ENCODE peak calls at places on chromosomes 12 and 14, in six cellular contexts. One of them, this sample, is unnamed.

GRCh38 chr12:109581856-109582255 is 8.3 kb downstream of the MVK start:
- DNase-seq in breast epithelium: peak; percentile 90
- DNase-seq in GM12891: no peak
- DNase-seq in transverse colon: no peak
- DNase-seq in HCT116: no peak
- DNase-seq in GM23338: no peak
- DNase-seq in this sample: no peak

GRCh38 chr14:99578541-99579044 is 25.4 kb downstream of the CCDC85C start:
- DNase-seq in breast epithelium: no peak
- DNase-seq in GM23338: no peak
- DNase-seq in GM12891: no peak
- DNase-seq in HCT116: no peak
- DNase-seq in transverse colon: peak; percentile 62
- DNase-seq in this sample: no peak

GRCh38 chr12:124727244-124727673 is 136.4 kb downstream of the SCARB1 start:
- DNase-seq in GM12891: peak; percentile 54
- DNase-seq in HCT116: peak; percentile 83
- DNase-seq in GM23338: no peak
- DNase-seq in transverse colon: peak; percentile 55
- DNase-seq in breast epithelium: peak; percentile 90
- DNase-seq in this sample: peak; percentile 92

GRCh38 chr12:1929241-1929984 is 11.0 kb upstream of the CACNA2D4 start:
- DNase-seq in HCT116: no peak
- DNase-seq in GM23338: no peak
- DNase-seq in transverse colon: no peak
- DNase-seq in GM12891: no peak
- DNase-seq in breast epithelium: no peak
- DNase-seq in this sample: no peak

GRCh38 chr12:78403681-78404080 is 460.9 kb upstream of the SYT1 start:
- DNase-seq in HCT116: no peak
- DNase-seq in GM23338: no peak
- DNase-seq in transverse colon: no peak
- DNase-seq in breast epithelium: no peak
- DNase-seq in GM12891: no peak
- DNase-seq in this sample: no peak

GRCh38 chr12:98741229-98741614 is 96.1 kb downstream of the APAF1 start:
- DNase-seq in GM23338: no peak
- DNase-seq in HCT116: no peak
- DNase-seq in transverse colon: no peak
- DNase-seq in breast epithelium: no peak
- DNase-seq in GM12891: no peak
- DNase-seq in this sample: no peak

GRCh38 chr14:26811756-26812305 is 214.0 kb upstream of the NOVA1 start:
- DNase-seq in GM23338: no peak
- DNase-seq in GM12891: no peak
- DNase-seq in HCT116: no peak
- DNase-seq in breast epithelium: no peak
- DNase-seq in transverse colon: no peak
- DNase-seq in this sample: no peak

GRCh38 chr14:50806241-50806933 is 24.6 kb downstream of the NIN start:
- DNase-seq in HCT116: no peak
- DNase-seq in breast epithelium: no peak
- DNase-seq in GM12891: no peak
- DNase-seq in transverse colon: no peak
- DNase-seq in GM23338: no peak
- DNase-seq in this sample: no peak

GRCh38 chr12:111656016-111656415 is 29.7 kb downstream of the BRAP start:
- DNase-seq in transverse colon: no peak
- DNase-seq in GM12891: no peak
- DNase-seq in GM23338: no peak
- DNase-seq in breast epithelium: no peak
- DNase-seq in HCT116: no peak
- DNase-seq in this sample: no peak

GRCh38 chr14:29310757-29311156 is 544.2 kb downstream of the FOXG1 start:
- DNase-seq in transverse colon: no peak
- DNase-seq in GM12891: no peak
- DNase-seq in HCT116: no peak
- DNase-seq in breast epithelium: no peak
- DNase-seq in GM23338: no peak
- DNase-seq in this sample: no peak

GRCh38 chr14:55556929-55557623 is 22.9 kb upstream of the KTN1 start:
- DNase-seq in breast epithelium: peak; percentile 93
- DNase-seq in transverse colon: peak; percentile 67
- DNase-seq in HCT116: peak; percentile 38
- DNase-seq in GM23338: no peak
- DNase-seq in GM12891: no peak
- DNase-seq in this sample: peak; percentile 78

GRCh38 chr12:69662764-69663163 is 36.3 kb downstream of the BEST3 start:
- DNase-seq in GM12891: no peak
- DNase-seq in transverse colon: no peak
- DNase-seq in breast epithelium: no peak
- DNase-seq in GM23338: no peak
- DNase-seq in HCT116: no peak
- DNase-seq in this sample: no peak

GRCh38 chr12:50394469-50395029 is 1.9 kb downstream of the FAM186A start:
- DNase-seq in GM23338: no peak
- DNase-seq in transverse colon: no peak
- DNase-seq in breast epithelium: no peak
- DNase-seq in GM12891: no peak
- DNase-seq in HCT116: no peak
- DNase-seq in this sample: no peak

GRCh38 chr12:57520008-57520726 is at the start of gene DDIT3:
- DNase-seq in GM12891: peak; percentile 90
- DNase-seq in breast epithelium: peak; percentile 100
- DNase-seq in transverse colon: peak; percentile 100
- DNase-seq in HCT116: peak; percentile 97
- DNase-seq in GM23338: peak; percentile 99
- DNase-seq in this sample: peak; percentile 100

GRCh38 chr12:104816845-104817503 is 141.1 kb downstream of the SLC41A2 start:
- DNase-seq in HCT116: no peak
- DNase-seq in GM23338: no peak
- DNase-seq in GM12891: no peak
- DNase-seq in transverse colon: no peak
- DNase-seq in breast epithelium: no peak
- DNase-seq in this sample: no peak

GRCh38 chr14:96493178-96493577 is 9.0 kb upstream of the PAPOLA start:
- DNase-seq in GM12891: no peak
- DNase-seq in transverse colon: no peak
- DNase-seq in HCT116: no peak
- DNase-seq in GM23338: no peak
- DNase-seq in breast epithelium: no peak
- DNase-seq in this sample: no peak

GRCh38 chr12:132153501-132154340 is 9.5 kb downstream of the NOC4L start:
- DNase-seq in GM12891: peak; percentile 98
- DNase-seq in transverse colon: peak; percentile 65
- DNase-seq in HCT116: no peak
- DNase-seq in breast epithelium: no peak
- DNase-seq in GM23338: peak; percentile 93
- DNase-seq in this sample: no peak
- TF ChIP-seq POLR2AphosphoS5 in GM12891: no peak
- TF ChIP-seq POLR2AphosphoS5 in transverse colon: no peak
- TF ChIP-seq POLR2AphosphoS5 in HCT116: no peak
- TF ChIP-seq POLR2AphosphoS5 in breast epithelium: no peak
- TF ChIP-seq POLR2AphosphoS5 in GM23338: peak; percentile 29
- TF ChIP-seq POLR2AphosphoS5 in this sample: no peak

GRCh38 chr12:49264466-49264872 is 413 bp upstream of the TUBA1C start:
- DNase-seq in breast epithelium: no peak
- DNase-seq in HCT116: no peak
- DNase-seq in GM23338: no peak
- DNase-seq in transverse colon: no peak
- DNase-seq in GM12891: peak; percentile 64
- DNase-seq in this sample: no peak

GRCh38 chr12:49260831-49261363 is 4.0 kb upstream of the TUBA1C start:
- DNase-seq in HCT116: no peak
- DNase-seq in breast epithelium: no peak
- DNase-seq in GM12891: no peak
- DNase-seq in transverse colon: no peak
- DNase-seq in GM23338: no peak
- DNase-seq in this sample: no peak

GRCh38 chr12:49263400-49263763 is 1.5 kb upstream of the TUBA1C start:
- DNase-seq in GM23338: no peak
- DNase-seq in breast epithelium: no peak
- DNase-seq in GM12891: no peak
- DNase-seq in HCT116: no peak
- DNase-seq in transverse colon: no peak
- DNase-seq in this sample: no peak

GRCh38 chr12:49261726-49262125 is 3.2 kb upstream of the TUBA1C start:
- DNase-seq in HCT116: no peak
- DNase-seq in transverse colon: no peak
- DNase-seq in GM12891: no peak
- DNase-seq in breast epithelium: no peak
- DNase-seq in GM23338: no peak
- DNase-seq in this sample: no peak

DNA sequence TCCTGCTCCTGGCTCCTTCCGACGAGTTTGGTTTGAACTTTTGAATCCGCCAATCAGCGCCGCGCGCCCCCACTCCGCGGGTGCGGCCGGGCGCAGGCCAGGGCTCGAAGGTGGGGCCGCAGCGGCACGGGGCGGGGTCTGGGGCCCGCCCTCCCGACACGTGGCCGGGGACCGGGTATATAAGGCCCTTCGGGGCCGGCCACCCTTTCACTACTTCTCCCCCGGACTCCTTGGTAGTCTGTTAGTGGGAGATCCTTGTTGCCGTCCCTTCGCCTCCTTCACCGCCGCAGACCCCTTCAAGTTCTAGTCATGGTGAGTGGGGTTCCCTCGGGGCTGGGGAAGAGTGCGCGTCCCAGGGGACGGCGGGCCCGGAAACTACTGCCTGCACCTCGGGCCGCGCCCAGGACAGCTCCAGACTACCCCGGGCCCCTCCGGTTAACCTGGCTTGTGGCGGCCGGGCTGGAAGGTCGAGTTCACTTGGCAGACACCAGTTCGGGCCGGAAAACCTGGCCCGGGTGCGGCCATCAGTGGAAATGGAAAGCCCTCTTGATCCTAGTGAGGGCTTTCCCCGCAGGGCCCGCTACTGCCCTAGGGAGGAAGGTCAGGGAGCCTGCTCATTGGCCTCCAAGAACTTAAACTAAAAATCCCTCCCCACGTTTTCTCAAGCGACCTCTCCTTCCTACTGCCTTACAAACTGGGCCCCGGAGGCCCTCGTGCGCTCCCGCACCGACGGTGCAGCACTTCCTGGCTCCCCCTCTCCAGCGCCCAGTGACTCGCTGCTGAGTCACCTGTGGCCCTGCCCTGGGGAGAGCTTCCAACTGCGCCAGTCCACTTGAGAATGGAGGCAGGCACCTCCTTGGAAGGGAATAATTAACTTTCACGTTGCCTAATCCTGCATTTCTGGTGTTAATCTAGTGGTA is at the start of gene TUBA1C:
- DNase-seq in GM23338: peak; percentile 97
- DNase-seq in transverse colon: peak; percentile 96
- DNase-seq in breast epithelium: peak; percentile 89
- DNase-seq in GM12891: peak; percentile 98
- DNase-seq in HCT116: peak; percentile 94
- DNase-seq in this sample: peak; percentile 93
- TF ChIP-seq POLR2AphosphoS5 in GM23338: peak; percentile 98
- TF ChIP-seq POLR2AphosphoS5 in transverse colon: peak; percentile 94
- TF ChIP-seq POLR2AphosphoS5 in breast epithelium: peak; percentile 92
- TF ChIP-seq POLR2AphosphoS5 in GM12891: peak; percentile 99
- TF ChIP-seq POLR2AphosphoS5 in HCT116: peak; percentile 96
- TF ChIP-seq POLR2AphosphoS5 in this sample: peak; percentile 73

GRCh38 chr14:70190156-70190555 is 1.4 kb upstream of the SLC8A3 start:
- DNase-seq in breast epithelium: no peak
- DNase-seq in GM12891: no peak
- DNase-seq in GM23338: no peak
- DNase-seq in transverse colon: no peak
- DNase-seq in HCT116: no peak
- DNase-seq in this sample: no peak

GRCh38 chr14:70186826-70187483 is 1.8 kb downstream of the SLC8A3 start:
- DNase-seq in GM23338: peak; percentile 81
- DNase-seq in transverse colon: peak; percentile 10
- DNase-seq in breast epithelium: no peak
- DNase-seq in HCT116: no peak
- DNase-seq in GM12891: no peak
- DNase-seq in this sample: peak; percentile 64

GRCh38 chr14:70189678-70190077 is 927 bp upstream of the SLC8A3 start:
- DNase-seq in GM23338: peak; percentile 24
- DNase-seq in transverse colon: no peak
- DNase-seq in breast epithelium: no peak
- DNase-seq in GM12891: peak; percentile 25
- DNase-seq in HCT116: no peak
- DNase-seq in this sample: no peak

GRCh38 chr14:70188292-70188607 is 501 bp downstream of the SLC8A3 start:
- DNase-seq in breast epithelium: no peak
- DNase-seq in GM12891: peak; percentile 43
- DNase-seq in HCT116: no peak
- DNase-seq in transverse colon: no peak
- DNase-seq in GM23338: peak; percentile 39
- DNase-seq in this sample: no peak

GRCh38 chr14:70188608-70189540 is at the start of gene SLC8A3:
- DNase-seq in GM23338: peak; percentile 69
- DNase-seq in GM12891: peak; percentile 51
- DNase-seq in transverse colon: no peak
- DNase-seq in breast epithelium: no peak
- DNase-seq in HCT116: no peak
- DNase-seq in this sample: no peak
- TF ChIP-seq POLR2AphosphoS5 in GM23338: no peak
- TF ChIP-seq POLR2AphosphoS5 in GM12891: no peak
- TF ChIP-seq POLR2AphosphoS5 in transverse colon: no peak
- TF ChIP-seq POLR2AphosphoS5 in breast epithelium: no peak
- TF ChIP-seq POLR2AphosphoS5 in HCT116: no peak
- TF ChIP-seq POLR2AphosphoS5 in this sample: no peak

GRCh38 chr12:15256760-15257159 is 35.5 kb upstream of the RERG start:
- DNase-seq in HCT116: no peak
- DNase-seq in breast epithelium: peak; percentile 40
- DNase-seq in GM12891: no peak
- DNase-seq in transverse colon: no peak
- DNase-seq in GM23338: no peak
- DNase-seq in this sample: peak; percentile 61
- TF ChIP-seq POLR2AphosphoS5 in HCT116: no peak
- TF ChIP-seq POLR2AphosphoS5 in breast epithelium: no peak
- TF ChIP-seq POLR2AphosphoS5 in GM12891: no peak
- TF ChIP-seq POLR2AphosphoS5 in transverse colon: no peak
- TF ChIP-seq POLR2AphosphoS5 in GM23338: no peak
- TF ChIP-seq POLR2AphosphoS5 in this sample: peak; percentile 87

DNA sequence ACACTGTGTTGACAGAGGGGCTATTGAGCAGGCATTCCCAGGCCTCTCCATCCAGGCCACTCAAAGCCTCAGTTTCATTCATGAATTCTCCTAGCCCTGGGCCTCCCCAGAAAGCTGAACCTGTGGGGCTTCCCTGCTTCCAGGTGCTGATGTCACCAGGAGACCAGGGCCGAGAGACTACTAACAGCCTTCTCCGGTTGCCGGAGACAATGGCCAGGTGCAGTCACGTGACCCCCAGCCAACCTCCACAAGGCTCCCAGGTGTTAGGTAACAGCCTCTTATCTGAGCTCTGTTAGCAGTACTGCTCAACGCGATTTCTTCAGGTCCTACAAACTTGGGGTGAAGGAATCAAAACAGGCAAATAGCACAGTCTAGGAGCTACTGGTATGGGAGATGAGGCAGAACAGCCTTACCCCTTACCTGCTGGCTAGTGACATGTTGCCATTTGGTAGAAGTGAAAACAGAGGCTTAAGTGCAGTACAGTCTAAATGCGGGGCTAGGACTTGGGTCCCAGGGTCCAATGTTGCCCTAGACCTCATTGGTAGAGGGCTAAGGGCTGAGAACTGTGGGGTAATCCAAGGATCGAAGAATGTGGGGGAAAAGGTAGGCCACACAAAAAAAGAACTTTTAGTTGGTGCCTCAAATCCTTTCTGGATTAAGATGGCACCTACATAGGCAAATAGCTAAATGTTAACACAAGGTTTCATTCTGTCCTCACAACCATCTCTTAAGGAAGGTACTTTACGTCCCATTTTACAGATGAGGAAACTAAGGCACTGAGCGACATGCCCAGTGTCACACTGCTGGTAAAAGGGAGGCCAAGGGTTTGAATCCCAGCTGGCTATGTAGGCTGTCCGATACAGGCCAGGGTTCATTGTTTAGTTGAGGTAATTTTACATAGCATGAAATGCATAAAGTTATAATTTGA is 3.8 kb downstream of the CCDC88C start:
- DNase-seq in GM23338: peak; percentile 97
- DNase-seq in breast epithelium: no peak
- DNase-seq in HCT116: no peak
- DNase-seq in transverse colon: peak; percentile 80
- DNase-seq in GM12891: no peak
- DNase-seq in this sample: no peak
- TF ChIP-seq POLR2AphosphoS5 in GM23338: peak; percentile 32
- TF ChIP-seq POLR2AphosphoS5 in breast epithelium: no peak
- TF ChIP-seq POLR2AphosphoS5 in HCT116: no peak
- TF ChIP-seq POLR2AphosphoS5 in transverse colon: no peak
- TF ChIP-seq POLR2AphosphoS5 in GM12891: no peak
- TF ChIP-seq POLR2AphosphoS5 in this sample: no peak